ENCODE peak calls at places on chromosomes 5 and 9, in four cellular contexts. G is heart left ventricle, A is cerebellar nuclear complex, P is amniotic epithelial cell. H is an unnamed sample.

GRCh38 chr5:154756871-154757646 is 1.9 kb downstream of the LARP1 start:
- DNase-seq in P (peak), A (no peak), G (peak), H (peak)

GRCh38 chr5:122458278-122458872 is 146.3 kb downstream of the SNCAIP start:
- DNase-seq in G (no peak), A (no peak), P (peak), H (no peak)

GRCh38 chr9:115114541-115114940 is 3.4 kb downstream of the TNC start:
- DNase-seq in A (no peak), G (no peak), P (no peak), H (no peak)

GRCh38 chr5:65440456-65440855 is 41.3 kb downstream of the ADAMTS6 start:
- DNase-seq in P (peak), A (no peak), G (no peak), H (no peak)

GRCh38 chr5:138696501-138696900 is 56.7 kb upstream of the CTNNA1 start:
- DNase-seq in G (no peak), A (no peak), P (peak), H (no peak)

GRCh38 chr5:51345106-51345505 is 38.1 kb upstream of the ISL1 start:
- DNase-seq in G (no peak), P (peak), A (no peak), H (no peak)

GRCh38 chr5:37217976-37218375 is 31.2 kb downstream of the CPLANE1 start:
- DNase-seq in A (no peak), P (peak), G (no peak), H (no peak)

GRCh38 chr9:108149346-108149745 is 659.8 kb upstream of the KLF4 start:
- DNase-seq in G (no peak), A (no peak), P (no peak), H (no peak)

GRCh38 chr5:126445502-126446174 is 22.4 kb downstream of the GRAMD2B start:
- DNase-seq in P (no peak), A (no peak), G (no peak), H (no peak)

GRCh38 chr9:107810493-107810931 is 320.9 kb upstream of the KLF4 start:
- DNase-seq in G (no peak), P (peak), A (no peak), H (no peak)

GRCh38 chr9:105119166-105119565 is 125.3 kb upstream of the SLC44A1 start:
- DNase-seq in A (no peak), P (peak), G (no peak), H (no peak)

GRCh38 chr5:123528059-123528458 is 16.1 kb downstream of the CSNK1G3 start:
- DNase-seq in A (no peak), G (no peak), P (no peak), H (no peak)

GRCh38 chr9:97632406-97632991 is 669 bp downstream of the TSTD2 start:
- DNase-seq in A (no peak), G (peak), P (peak), H (peak)

GRCh38 chr9:1458503-1458902 is 408.3 kb downstream of the DMRT2 start:
- DNase-seq in G (no peak), A (no peak), P (peak), H (no peak)

GRCh38 chr5:345404-346195 is 24.1 kb downstream of the AHRR start:
- DNase-seq in A (no peak), G (no peak), P (peak), H (no peak)

GRCh38 chr9:113590991-113591898 is 127.7 kb downstream of the RGS3 start:
- DNase-seq in P (peak), G (peak), A (no peak), H (peak)

GRCh38 chr9:130088056-130088455 is 34.4 kb downstream of the GPR107 start:
- DNase-seq in G (no peak), A (peak), P (no peak), H (no peak)

GRCh38 chr9:93669116-93669957 is 93.0 kb downstream of the PHF2 start:
- DNase-seq in A (no peak), G (peak), P (no peak), H (no peak)

GRCh38 chr9:7146582-7146981 is 388.8 kb downstream of the KDM4C start:
- DNase-seq in A (no peak), G (no peak), P (peak), H (no peak)

GRCh38 chr9:86549920-86550319 is 195.7 kb upstream of the TUT7 start:
- DNase-seq in A (no peak), G (no peak), P (no peak), H (no peak)

GRCh38 chr5:62643556-62644451 is 65.2 kb downstream of the LRRC70 start:
- DNase-seq in G (no peak), A (no peak), P (no peak), H (no peak)

GRCh38 chr5:8813180-8813579 is 732.7 kb downstream of the SEMA5A start:
- DNase-seq in G (no peak), P (peak), A (no peak), H (no peak)

GRCh38 chr9:33620738-33621439 is 96.8 kb downstream of the ANKRD18B start:
- DNase-seq in P (peak), A (no peak), G (no peak), H (no peak)

GRCh38 chr5:59042201-59042600 is 459.3 kb downstream of the RAB3C start:
- DNase-seq in P (peak), G (no peak), A (no peak), H (no peak)

GRCh38 chr5:34716986-34717385 is 60.9 kb downstream of the RAI14 start:
- DNase-seq in A (no peak), P (peak), G (no peak), H (no peak)